ENCODE peak calls at places on chromosome 20, in five cellular contexts. N is HCT116; Z is A549; W is naive thymus-derived CD4-positive, alpha-beta T cell; Q is GM12878. I is an unnamed sample.

GRCh38 chr20:51926670-51927305 is 124.5 kb upstream of the SALL4 start:
- DNase-seq in N (no peak), Z (no peak), W (no peak), Q (no peak), I (no peak)

GRCh38 chr20:1535420-1536175 is 21.9 kb downstream of the SIRPD start:
- DNase-seq in N (no peak), Z (no peak), W (no peak), Q (peak), I (peak)

GRCh38 chr20:54624701-54625472 is 149.5 kb downstream of the DOK5 start:
- DNase-seq in N (no peak), Z (no peak), W (no peak), Q (no peak), I (no peak)

GRCh38 chr20:16107172-16107870 is 465.9 kb downstream of the KIF16B start:
- DNase-seq in N (no peak), Z (no peak), W (no peak), Q (no peak), I (no peak)

GRCh38 chr20:12936020-12936419 is 72.8 kb upstream of the SPTLC3 start:
- DNase-seq in N (no peak), Z (no peak), W (no peak), Q (no peak), I (no peak)

GRCh38 chr20:54477556-54477955 is 2.2 kb downstream of the DOK5 start:
- DNase-seq in N (no peak), Z (no peak), W (no peak), Q (no peak), I (no peak)

GRCh38 chr20:36467076-36467999 is 74.0 kb upstream of the MYL9 start:
- DNase-seq in N (no peak), Z (no peak), W (peak), Q (no peak), I (no peak)

GRCh38 chr20:50403565-50404418 is 106.4 kb upstream of the PTPN1 start:
- DNase-seq in N (no peak), Z (no peak), W (no peak), Q (no peak), I (no peak)

GRCh38 chr20:10670521-10671220 is 3.1 kb downstream of the JAG1 start:
- DNase-seq in N (no peak), Z (no peak), W (no peak), Q (peak), I (no peak)

GRCh38 chr20:10111144-10111771 is 76.5 kb downstream of the ANKEF1 start:
- DNase-seq in N (no peak), Z (no peak), W (no peak), Q (no peak), I (no peak)

GRCh38 chr20:944774-945410 is 28.8 kb upstream of the ANGPT4 start:
- DNase-seq in N (no peak), Z (no peak), W (no peak), Q (no peak), I (no peak)

GRCh38 chr20:51955756-51956155 is 153.4 kb upstream of the SALL4 start:
- DNase-seq in N (no peak), Z (no peak), W (no peak), Q (no peak), I (no peak)

GRCh38 chr20:23622839-23623343 is 14.9 kb downstream of the CST3 start:
- DNase-seq in N (peak), Z (peak), W (no peak), Q (no peak), I (no peak)

GRCh38 chr20:2817891-2818595 is 1.9 kb downstream of the TMEM239 start:
- DNase-seq in N (no peak), Z (no peak), W (no peak), Q (no peak), I (no peak)

GRCh38 chr20:5433352-5433751 is 116.6 kb upstream of the PROKR2 start:
- DNase-seq in N (no peak), Z (no peak), W (no peak), Q (no peak), I (no peak)

GRCh38 chr20:10466325-10466724 is 31.2 kb downstream of the SLX4IP start:
- DNase-seq in N (no peak), Z (no peak), W (no peak), Q (no peak), I (no peak)

GRCh38 chr20:41848180-41848579 is 230.0 kb upstream of the CHD6 start:
- DNase-seq in N (no peak), Z (no peak), W (no peak), Q (no peak), I (no peak)

GRCh38 chr20:36478137-36478905 is 63.0 kb upstream of the MYL9 start:
- DNase-seq in N (no peak), Z (no peak), W (no peak), Q (no peak), I (no peak)

GRCh38 chr20:3670511-3670910 is 7.3 kb upstream of the GFRA4 start:
- DNase-seq in N (no peak), Z (no peak), W (no peak), Q (no peak), I (no peak)

GRCh38 chr20:61662226-61662945 is 403.3 kb downstream of the TAF4 start:
- DNase-seq in N (no peak), Z (peak), W (no peak), Q (no peak), I (no peak)

GRCh38 chr20:54306985-54307710 is 99.3 kb downstream of the PFDN4 start:
- DNase-seq in N (no peak), Z (no peak), W (no peak), Q (no peak), I (no peak)

GRCh38 chr20:25188218-25188617 is 7.3 kb upstream of the ENTPD6 start:
- DNase-seq in N (no peak), Z (no peak), W (no peak), Q (no peak), I (no peak)

GRCh38 chr20:34397096-34397495 is 34.0 kb downstream of the ITCH start:
- DNase-seq in N (no peak), Z (no peak), W (no peak), Q (no peak), I (no peak)

GRCh38 chr20:18943542-18943941 is 130.0 kb downstream of the SCP2D1 start:
- DNase-seq in N (no peak), Z (no peak), W (no peak), Q (no peak), I (no peak)

GRCh38 chr20:1666802-1667201 is 9.2 kb upstream of the SIRPG start:
- DNase-seq in N (no peak), Z (no peak), W (no peak), Q (no peak), I (no peak)

GRCh38 chr20:2237059-2237458 is 58.7 kb upstream of the TGM3 start:
- DNase-seq in N (no peak), Z (no peak), W (no peak), Q (no peak), I (peak)

GRCh38 chr20:34717230-34718095 is 13.3 kb downstream of the TP53INP2 start:
- DNase-seq in N (no peak), Z (no peak), W (no peak), Q (no peak), I (no peak)

GRCh38 chr20:18909254-18909653 is 95.7 kb downstream of the SCP2D1 start:
- DNase-seq in N (no peak), Z (no peak), W (no peak), Q (no peak), I (no peak)

GRCh38 chr20:16352321-16352720 is 220.9 kb downstream of the KIF16B start:
- DNase-seq in N (no peak), Z (no peak), W (no peak), Q (no peak), I (no peak)

GRCh38 chr20:24158271-24158670 is 169.7 kb upstream of the GGTLC1 start:
- DNase-seq in N (no peak), Z (no peak), W (no peak), Q (no peak), I (no peak)

GRCh38 chr20:13492001-13492480 is 146.7 kb downstream of the TASP1 start:
- DNase-seq in N (no peak), Z (peak), W (no peak), Q (no peak), I (no peak)

GRCh38 chr20:12554416-12554815 is 454.4 kb upstream of the SPTLC3 start:
- DNase-seq in N (no peak), Z (no peak), W (no peak), Q (no peak), I (no peak)

GRCh38 chr20:38324159-38324558 is 20.2 kb downstream of the BPI start:
- DNase-seq in N (no peak), Z (no peak), W (no peak), Q (no peak), I (no peak)
- H3K27ac ChIP-seq in N (no peak), Z (no peak), W (no peak), Q (no peak), I (no peak)

DNA sequence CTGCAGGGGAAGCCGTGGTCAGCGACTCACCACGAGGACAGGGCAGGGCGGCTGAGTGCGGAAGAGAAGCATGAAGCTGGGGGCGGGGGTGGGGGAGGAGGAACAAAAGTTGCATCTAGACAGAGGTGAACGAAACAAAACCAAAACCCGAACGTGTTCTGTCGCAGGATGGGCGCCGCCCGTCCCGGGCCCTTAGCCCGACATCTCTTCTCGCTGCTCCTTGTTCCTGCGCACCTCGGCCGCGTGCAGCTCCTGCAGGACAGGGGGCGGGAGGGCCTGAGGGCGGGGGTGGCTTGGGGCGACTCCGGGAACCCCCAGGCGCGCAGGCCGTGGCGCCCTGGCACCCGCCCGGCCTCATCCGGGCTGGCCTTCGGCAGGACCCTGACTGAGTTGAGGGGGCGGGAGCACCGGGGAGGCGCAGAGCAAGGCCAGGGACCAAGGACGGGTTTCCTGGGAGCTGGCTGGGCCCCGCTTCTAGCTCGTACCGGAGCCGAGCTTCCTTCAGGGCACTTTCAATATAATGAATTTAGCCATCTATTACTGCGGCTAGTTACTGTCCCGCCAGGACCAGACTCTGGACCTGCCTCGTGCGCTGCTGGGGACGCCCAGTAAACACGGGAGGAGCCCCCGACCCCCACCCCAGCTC is 12.0 kb downstream of the STMN3 start:
- DNase-seq in N (no peak), Z (no peak), W (peak), Q (no peak), I (peak)
- H3K27ac ChIP-seq in N (peak), Z (peak), W (peak), Q (peak), I (peak)

GRCh38 chr20:60422848-60423247 is 464.6 kb downstream of the CDH26 start:
- DNase-seq in N (no peak), Z (no peak), W (no peak), Q (no peak), I (no peak)

GRCh38 chr20:60427516-60427915 is 469.3 kb downstream of the CDH26 start:
- DNase-seq in N (no peak), Z (no peak), W (no peak), Q (no peak), I (no peak)

GRCh38 chr20:60428651-60429050 is 470.4 kb downstream of the CDH26 start:
- DNase-seq in N (no peak), Z (no peak), W (no peak), Q (no peak), I (no peak)

GRCh38 chr20:60420676-60421229 is 462.5 kb downstream of the CDH26 start:
- DNase-seq in N (no peak), Z (no peak), W (no peak), Q (no peak), I (no peak)

DNA sequence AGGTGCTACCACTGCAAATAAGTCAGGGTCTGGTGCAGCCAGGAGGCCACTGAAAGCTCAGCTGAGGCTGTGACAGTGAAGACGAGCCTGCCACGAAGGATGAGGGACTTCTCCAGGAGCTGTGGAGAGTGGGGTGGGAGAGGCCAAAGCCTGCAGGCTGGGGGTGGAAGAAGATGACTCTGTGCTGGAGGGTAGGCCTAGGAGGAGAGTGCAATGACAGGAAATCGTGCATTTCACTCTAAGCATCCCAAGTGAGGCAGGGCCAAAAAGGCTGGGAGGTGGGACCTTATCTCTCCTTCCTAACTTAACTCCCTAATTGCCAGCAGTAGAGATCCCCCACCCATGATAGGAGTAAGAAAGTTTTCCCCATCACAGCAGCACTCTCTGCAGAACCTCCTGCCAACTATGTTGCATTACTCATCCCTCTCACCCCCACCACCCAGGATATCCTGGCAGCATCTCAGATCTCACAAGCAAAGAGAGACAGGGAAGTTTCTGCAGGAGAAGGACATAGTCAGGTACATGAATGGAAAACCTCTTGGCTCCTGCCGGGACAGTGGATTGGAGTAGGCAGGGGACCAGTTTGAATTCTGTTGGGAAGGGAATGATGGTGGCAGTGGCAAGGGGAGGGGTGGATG is 466.2 kb downstream of the CDH26 start:
- DNase-seq in N (no peak), Z (no peak), W (no peak), Q (no peak), I (no peak)
- H3K27ac ChIP-seq in N (no peak), Z (no peak), W (no peak), Q (no peak), I (no peak)

DNA sequence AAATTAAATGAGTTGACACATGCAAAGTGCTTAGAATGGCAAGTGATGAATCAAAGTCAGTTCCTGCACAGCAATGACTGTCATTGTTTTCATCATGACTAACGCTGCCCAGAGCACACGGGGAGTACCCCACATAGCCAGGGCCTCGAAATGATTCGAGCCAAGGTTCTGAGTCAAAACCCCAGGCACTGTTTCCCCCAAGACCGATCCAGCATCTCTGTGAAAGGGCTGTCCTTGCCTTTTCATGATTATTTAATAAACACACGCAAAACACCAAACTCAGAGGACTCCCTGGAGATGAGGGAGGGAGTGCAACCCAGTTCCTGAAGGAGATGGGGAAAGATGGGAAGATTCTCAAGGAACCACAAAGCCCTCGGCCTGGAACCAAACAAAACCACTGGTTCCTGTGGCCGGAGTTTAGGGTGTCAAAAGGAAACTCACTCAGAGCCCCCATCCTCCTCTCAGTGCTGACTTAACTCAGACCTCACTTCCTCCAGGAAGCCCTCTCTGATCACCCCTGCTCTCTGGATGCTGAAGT is 3.8 kb downstream of the PREX1 start:
- DNase-seq in N (no peak), Z (no peak), W (no peak), Q (peak), I (no peak)
- H3K27ac ChIP-seq in N (no peak), Z (no peak), W (peak), Q (peak), I (no peak)

DNA sequence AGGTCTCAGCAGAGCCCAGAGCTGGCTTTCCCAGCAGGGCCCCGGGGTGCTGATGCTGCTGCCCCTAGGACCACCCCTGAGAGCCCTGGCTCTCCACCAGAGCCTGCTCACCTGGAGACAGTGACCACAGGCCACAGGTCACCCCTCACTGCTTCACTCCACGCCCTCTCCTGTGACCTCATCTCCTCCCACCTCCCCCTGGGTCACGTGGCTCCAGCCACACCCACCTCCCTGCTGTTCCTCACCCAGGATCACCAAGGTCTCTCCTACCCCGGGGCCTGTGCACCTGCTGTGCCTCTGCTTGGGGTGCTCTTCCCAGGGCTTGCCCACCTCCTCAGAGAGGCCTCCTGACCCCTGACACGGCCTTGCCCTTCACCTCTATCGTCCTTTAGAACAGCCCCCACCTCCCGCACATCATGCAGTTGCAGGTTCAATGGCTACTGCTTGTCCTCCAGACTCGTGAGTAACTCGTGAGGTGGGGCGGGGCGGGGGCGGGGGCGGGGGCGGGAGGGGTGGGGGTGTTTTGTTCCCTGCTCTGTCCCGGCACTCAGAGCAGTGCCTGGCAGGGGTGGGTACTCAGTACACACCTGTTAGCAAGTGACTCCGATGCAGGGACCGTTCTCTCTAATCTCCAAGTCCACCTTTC is 468.0 kb downstream of the PREX1 start:
- DNase-seq in N (no peak), Z (no peak), W (no peak), Q (peak), I (no peak)
- H3K27ac ChIP-seq in N (no peak), Z (no peak), W (no peak), Q (peak), I (no peak)

GRCh38 chr20:45374101-45374467 is 4.0 kb downstream of the TP53TG5 start:
- DNase-seq in N (no peak), Z (no peak), W (no peak), Q (no peak), I (no peak)
- H3K27ac ChIP-seq in N (no peak), Z (no peak), W (peak), Q (no peak), I (peak)

DNA sequence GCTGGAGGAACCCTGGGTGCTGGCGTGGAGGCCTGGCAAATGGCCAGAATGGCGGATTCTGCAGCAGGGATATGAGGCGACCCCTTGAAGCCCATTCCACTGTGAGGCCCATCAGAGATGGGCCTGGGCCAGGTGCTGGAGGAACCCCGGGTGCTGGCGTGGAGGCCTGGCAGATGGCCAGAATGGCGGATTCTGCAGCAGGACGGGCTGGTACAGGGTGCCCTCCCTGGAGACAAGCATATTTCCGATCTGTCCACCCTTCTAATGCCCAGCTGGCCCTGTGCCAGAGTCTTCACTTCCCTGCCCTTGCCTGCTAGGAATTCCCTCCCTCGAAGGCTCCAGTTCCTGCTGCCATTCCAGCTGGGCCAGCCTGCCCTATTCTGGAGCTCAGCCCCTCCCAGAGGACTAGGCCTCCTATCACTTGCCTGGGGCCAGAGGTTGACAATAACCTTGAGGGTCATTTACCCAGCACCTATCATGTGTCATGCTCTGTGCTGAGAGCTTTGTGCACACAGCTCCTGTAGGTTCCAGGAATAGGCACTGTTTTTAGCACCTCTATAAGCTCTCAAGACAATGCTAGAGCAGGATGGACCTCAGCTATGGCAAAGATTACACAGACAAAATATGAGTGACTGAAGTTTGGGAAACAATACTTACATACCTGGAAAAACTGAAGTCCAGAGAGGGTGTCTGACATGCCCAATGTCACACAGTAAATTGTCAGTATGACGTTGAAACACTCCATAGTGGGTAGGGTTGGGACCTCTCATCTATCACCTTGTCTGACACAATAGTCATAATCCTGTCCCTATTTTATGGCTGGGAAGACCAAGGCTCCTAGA is 21.4 kb downstream of the SUN5 start:
- DNase-seq in N (no peak), Z (no peak), W (no peak), Q (no peak), I (no peak)
- H3K27ac ChIP-seq in N (no peak), Z (no peak), W (no peak), Q (no peak), I (no peak)

GRCh38 chr20:21981179-21981578 is 275.7 kb downstream of the PAX1 start:
- DNase-seq in N (no peak), Z (no peak), W (no peak), Q (no peak), I (no peak)

GRCh38 chr20:21982559-21982958 is 277.1 kb downstream of the PAX1 start:
- DNase-seq in N (no peak), Z (no peak), W (no peak), Q (no peak), I (no peak)

GRCh38 chr20:21981607-21982344 is 276.3 kb downstream of the PAX1 start:
- DNase-seq in N (no peak), Z (no peak), W (no peak), Q (no peak), I (no peak)
- H3K27ac ChIP-seq in N (no peak), Z (no peak), W (no peak), Q (no peak), I (no peak)

I was measured in HL-60.